ENCODE peak calls at places on chromosome 2, in eight cellular contexts. B is ascending aorta, H is psoas muscle, M is HFF-Myc, V is GM20000, J is GM13977, S is esophagus muscularis mucosa, F is thoracic aorta. X is an unnamed sample.

GRCh38 chr2:42961385-42961800 is 169.0 kb upstream of the HAAO start:
- DNase-seq in B (peak; percentile 87), H (peak; percentile 85), M (no peak), V (no peak), J (no peak), S (peak; percentile 95), F (peak; percentile 46), X (no peak)

GRCh38 chr2:146874260-146874658 is 970.6 kb upstream of the ACVR2A start:
- DNase-seq in B (no peak), H (no peak), M (peak; percentile 11), V (no peak), J (no peak), S (no peak), F (no peak), X (no peak)

GRCh38 chr2:38409136-38409903 is 32.2 kb upstream of the ATL2 start:
- DNase-seq in B (no peak), H (no peak), M (no peak), V (no peak), J (peak; percentile 48), S (no peak), F (no peak), X (no peak)

GRCh38 chr2:139622691-139623090 is 842.5 kb upstream of the NXPH2 start:
- DNase-seq in B (no peak), H (no peak), M (no peak), V (no peak), J (no peak), S (no peak), F (no peak), X (no peak)

GRCh38 chr2:138502253-138503086 is 900 bp downstream of the SPOPL start:
- DNase-seq in B (no peak), H (no peak), M (no peak), V (peak; percentile 15), J (no peak), S (no peak), F (no peak), X (no peak)

GRCh38 chr2:207432471-207432870 is 97.3 kb upstream of the CREB1 start:
- DNase-seq in B (no peak), H (no peak), M (peak; percentile 16), V (no peak), J (no peak), S (no peak), F (no peak), X (no peak)

GRCh38 chr2:98348066-98348561 is 1.9 kb downstream of the CNGA3 start:
- DNase-seq in B (no peak), H (no peak), M (no peak), V (no peak), J (peak; percentile 23), S (peak; percentile 57), F (no peak), X (peak; percentile 4)

GRCh38 chr2:235533616-235534385 is 40.0 kb downstream of the AGAP1 start:
- DNase-seq in B (no peak), H (no peak), M (no peak), V (no peak), J (no peak), S (no peak), F (no peak), X (no peak)

GRCh38 chr2:96256611-96257113 is 9.1 kb downstream of the TMEM127 start:
- DNase-seq in B (no peak), H (no peak), M (no peak), V (no peak), J (no peak), S (no peak), F (no peak), X (no peak)

GRCh38 chr2:190547914-190548313 is 13.4 kb upstream of the NEMP2 start:
- DNase-seq in B (no peak), H (no peak), M (no peak), V (no peak), J (no peak), S (no peak), F (no peak), X (no peak)

GRCh38 chr2:150144546-150145305 is 342.7 kb downstream of the RND3 start:
- DNase-seq in B (no peak), H (no peak), M (no peak), V (no peak), J (no peak), S (no peak), F (no peak), X (no peak)

GRCh38 chr2:160224060-160224459 is 24.0 kb upstream of the ITGB6 start:
- DNase-seq in B (no peak), H (no peak), M (peak; percentile 81), V (peak; percentile 63), J (peak; percentile 80), S (no peak), F (no peak), X (peak; percentile 43)

GRCh38 chr2:190655570-190655969 is 6.7 kb downstream of the NAB1 start:
- DNase-seq in B (no peak), H (no peak), M (no peak), V (no peak), J (no peak), S (no peak), F (no peak), X (no peak)

GRCh38 chr2:50448556-50448955 is 583.4 kb downstream of the NRXN1 start:
- DNase-seq in B (no peak), H (peak; percentile 11), M (no peak), V (no peak), J (no peak), S (no peak), F (no peak), X (no peak)

GRCh38 chr2:228181098-228182019 is at the start of gene SPHKAP:
- DNase-seq in B (no peak), H (peak; percentile 34), M (no peak), V (no peak), J (no peak), S (no peak), F (no peak), X (no peak)

GRCh38 chr2:218824004-218824403 is 7.6 kb downstream of the PRKAG3 start:
- DNase-seq in B (no peak), H (no peak), M (no peak), V (no peak), J (no peak), S (no peak), F (no peak), X (no peak)

GRCh38 chr2:168962636-168963035 is 61.5 kb downstream of the G6PC2 start:
- DNase-seq in B (no peak), H (no peak), M (no peak), V (no peak), J (no peak), S (no peak), F (no peak), X (no peak)
- TF ChIP-seq CTCF in B (no peak), H (no peak), M (no peak), V (no peak), J (no peak), S (no peak), F (no peak), X (no peak)

GRCh38 chr2:225649274-225649673 is 249.8 kb downstream of the NYAP2 start:
- DNase-seq in B (no peak), H (no peak), M (no peak), V (no peak), J (no peak), S (no peak), F (no peak), X (no peak)
- TF ChIP-seq CTCF in B (no peak), H (no peak), M (no peak), V (no peak), J (no peak), S (no peak), F (no peak), X (no peak)

DNA sequence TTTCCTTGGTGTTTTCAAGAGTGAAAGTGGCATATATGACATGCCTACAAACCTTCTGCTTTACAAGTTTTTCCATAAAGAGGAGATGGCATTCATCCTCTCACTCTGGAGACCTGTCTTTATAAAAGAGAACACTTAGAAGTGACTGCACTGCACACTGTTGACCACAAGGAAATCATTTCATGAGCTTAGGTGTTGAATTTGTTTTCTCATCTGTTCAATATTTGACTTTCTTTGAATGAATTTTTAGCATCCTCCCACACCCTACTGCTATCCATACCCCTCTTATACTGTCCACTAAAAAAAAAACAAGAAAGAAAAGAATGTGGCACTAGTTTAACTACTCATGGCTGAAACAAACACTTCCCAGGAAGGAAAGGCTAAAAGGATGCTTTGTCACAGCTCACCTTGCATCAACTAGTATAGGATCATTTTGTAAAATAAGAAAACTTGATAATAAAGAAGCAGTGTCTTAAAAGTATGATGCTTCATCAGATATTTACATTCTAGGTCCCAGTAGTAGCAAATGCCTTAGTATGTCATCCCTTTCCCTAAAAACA is 83.0 kb downstream of the ACVR1 start:
- DNase-seq in B (no peak), H (no peak), M (no peak), V (no peak), J (no peak), S (no peak), F (no peak), X (no peak)
- TF ChIP-seq CTCF in B (peak; percentile 21), H (peak; percentile 20), M (peak; percentile 4), V (no peak), J (no peak), S (peak; percentile 22), F (peak; percentile 37), X (peak; percentile 31)

GRCh38 chr2:17781482-17781881 is 27.5 kb downstream of the GEN1 start:
- DNase-seq in B (no peak), H (no peak), M (no peak), V (no peak), J (no peak), S (no peak), F (no peak), X (no peak)
- TF ChIP-seq CTCF in B (no peak), H (no peak), M (no peak), V (no peak), J (no peak), S (no peak), F (no peak), X (no peak)

DNA sequence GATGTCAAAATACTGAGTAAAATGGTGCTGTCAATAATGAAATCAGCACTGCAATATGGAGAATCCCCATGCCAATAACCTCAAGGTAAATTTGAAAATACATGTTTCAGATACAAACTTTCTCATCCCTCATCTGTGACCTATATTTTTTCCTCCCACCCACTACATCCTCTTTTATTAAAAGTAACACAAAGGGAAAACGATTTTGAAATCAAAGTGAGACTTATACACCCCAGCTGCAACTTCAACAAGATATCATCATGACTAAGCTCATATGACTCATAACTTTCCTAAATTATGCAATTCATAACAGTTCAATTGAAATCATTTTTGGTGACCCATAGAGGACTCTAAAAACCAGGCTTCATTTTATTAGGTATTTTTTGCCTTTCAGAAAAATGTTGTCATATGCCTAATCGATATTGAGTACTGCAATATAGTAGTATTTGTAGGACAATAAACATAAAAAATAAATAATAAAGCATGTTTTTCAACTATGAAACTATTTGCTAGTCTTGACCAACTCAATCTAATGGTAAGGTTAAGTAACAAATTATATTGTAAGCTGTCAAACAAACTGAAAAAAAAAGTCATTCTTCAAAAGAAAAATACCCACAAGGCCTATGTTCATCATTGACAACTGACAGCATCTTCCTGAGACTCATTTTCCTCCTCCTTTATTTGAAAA is 3.0 kb downstream of the ADAM17 start:
- DNase-seq in B (no peak), H (no peak), M (no peak), V (peak; percentile 41), J (peak; percentile 42), S (no peak), F (no peak), X (no peak)
- TF ChIP-seq CTCF in B (no peak), H (no peak), M (no peak), V (no peak), J (no peak), S (no peak), F (no peak), X (no peak)

DNA sequence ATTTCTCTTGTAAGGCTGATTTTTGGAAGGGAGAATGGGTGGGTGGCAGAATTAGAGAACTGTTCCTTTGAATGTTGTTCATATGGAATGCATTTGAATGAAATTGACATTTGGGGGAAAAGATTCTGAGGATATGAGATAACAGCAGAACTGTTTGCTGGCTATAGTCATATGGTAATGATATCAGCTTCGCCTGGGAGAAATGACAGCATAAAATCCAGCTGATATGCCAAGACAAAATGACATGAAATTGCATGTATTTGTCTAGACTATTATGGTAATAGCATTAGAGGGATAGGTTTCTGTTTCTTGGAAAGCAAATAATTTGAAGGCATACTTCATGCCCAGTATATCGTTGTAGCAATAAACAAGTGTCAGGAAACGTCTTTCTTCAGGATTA is 150.8 kb upstream of the SPATS2L start:
- DNase-seq in B (no peak), H (no peak), M (no peak), V (no peak), J (no peak), S (no peak), F (no peak), X (no peak)
- TF ChIP-seq CTCF in B (no peak), H (no peak), M (no peak), V (no peak), J (no peak), S (no peak), F (no peak), X (no peak)